ENCODE peak calls at places on chromosomes 13 and 19, in four cellular contexts. One of them, this sample, is unnamed.
A peak's percentile ranks its signal among the peaks of the same experiment; 100 is the strongest.

GRCh38 chr13:30142502-30143211 is 164.7 kb downstream of the KATNAL1 start:
- DNase-seq in WTC11: no peak
- DNase-seq in HepG2: peak; percentile 6
- DNase-seq in H1: no peak
- DNase-seq in this sample: peak; percentile 28

GRCh38 chr13:114130708-114131580 is 1.5 kb downstream of the RASA3 start:
- DNase-seq in HepG2: no peak
- DNase-seq in WTC11: no peak
- DNase-seq in H1: no peak
- DNase-seq in this sample: peak; percentile 78

GRCh38 chr19:18588611-18589379 is at the start of gene REX1BD:
- DNase-seq in H1: peak; percentile 93
- DNase-seq in WTC11: peak; percentile 87
- DNase-seq in HepG2: peak; percentile 78
- DNase-seq in this sample: peak; percentile 88

GRCh38 chr13:97194473-97194872 is 27.7 kb upstream of the MBNL2 start:
- DNase-seq in HepG2: no peak
- DNase-seq in WTC11: no peak
- DNase-seq in H1: no peak
- DNase-seq in this sample: peak; percentile 43

GRCh38 chr13:23411220-23411619 is 22.3 kb downstream of the SACS start:
- DNase-seq in HepG2: no peak
- DNase-seq in WTC11: no peak
- DNase-seq in H1: no peak
- DNase-seq in this sample: no peak

GRCh38 chr13:110546933-110547332 is 14.6 kb downstream of the RAB20 start:
- DNase-seq in H1: no peak
- DNase-seq in WTC11: no peak
- DNase-seq in HepG2: peak; percentile 80
- DNase-seq in this sample: no peak

GRCh38 chr13:73851104-73851503 is 283.1 kb downstream of the KLF12 start:
- DNase-seq in H1: no peak
- DNase-seq in WTC11: no peak
- DNase-seq in HepG2: no peak
- DNase-seq in this sample: no peak

GRCh38 chr13:44045179-44045562 is 165.5 kb downstream of the LACC1 start:
- DNase-seq in H1: no peak
- DNase-seq in WTC11: no peak
- DNase-seq in HepG2: no peak
- DNase-seq in this sample: no peak

GRCh38 chr13:40251343-40252032 is 415.0 kb downstream of the FOXO1 start:
- DNase-seq in HepG2: no peak
- DNase-seq in WTC11: no peak
- DNase-seq in H1: no peak
- DNase-seq in this sample: no peak

GRCh38 chr19:29679598-29680210 is 14.4 kb downstream of the PLEKHF1 start:
- DNase-seq in HepG2: no peak
- DNase-seq in H1: no peak
- DNase-seq in WTC11: no peak
- DNase-seq in this sample: no peak

GRCh38 chr13:25420161-25420560 is 48.4 kb downstream of the ATP8A2 start:
- DNase-seq in HepG2: no peak
- DNase-seq in H1: no peak
- DNase-seq in WTC11: peak; percentile 25
- DNase-seq in this sample: peak; percentile 55

GRCh38 chr13:114100446-114101320 is 31.7 kb downstream of the RASA3 start:
- DNase-seq in HepG2: no peak
- DNase-seq in WTC11: peak; percentile 9
- DNase-seq in H1: no peak
- DNase-seq in this sample: no peak

GRCh38 chr13:114146629-114147028 is 14.2 kb upstream of the RASA3 start:
- DNase-seq in WTC11: peak; percentile 57
- DNase-seq in HepG2: no peak
- DNase-seq in H1: peak; percentile 56
- DNase-seq in this sample: peak; percentile 62

GRCh38 chr13:22926176-22927007 is 254.4 kb upstream of the SGCG start:
- DNase-seq in HepG2: no peak
- DNase-seq in WTC11: peak; percentile 79
- DNase-seq in H1: peak; percentile 80
- DNase-seq in this sample: peak; percentile 82

GRCh38 chr13:33518442-33518841 is 232.9 kb upstream of the STARD13 start:
- DNase-seq in H1: no peak
- DNase-seq in HepG2: no peak
- DNase-seq in WTC11: no peak
- DNase-seq in this sample: no peak

GRCh38 chr13:98792321-98792720 is 39.8 kb upstream of the SLC15A1 start:
- DNase-seq in HepG2: no peak
- DNase-seq in H1: peak; percentile 23
- DNase-seq in WTC11: no peak
- DNase-seq in this sample: no peak

GRCh38 chr13:32019612-32020233 is 11.9 kb upstream of the FRY start:
- DNase-seq in HepG2: peak; percentile 73
- DNase-seq in WTC11: peak; percentile 58
- DNase-seq in H1: no peak
- DNase-seq in this sample: peak; percentile 75

GRCh38 chr13:32969516-32969941 is 46.7 kb upstream of the KL start:
- DNase-seq in WTC11: no peak
- DNase-seq in H1: no peak
- DNase-seq in HepG2: no peak
- DNase-seq in this sample: no peak

GRCh38 chr19:51978882-51979281 is 7.8 kb downstream of the ZNF350 start:
- DNase-seq in H1: no peak
- DNase-seq in WTC11: no peak
- DNase-seq in HepG2: no peak
- DNase-seq in this sample: no peak

GRCh38 chr19:16074488-16075365 is 1.6 kb upstream of the TPM4 start:
- DNase-seq in WTC11: no peak
- DNase-seq in HepG2: no peak
- DNase-seq in H1: peak; percentile 38
- DNase-seq in this sample: no peak

GRCh38 chr13:76887070-76887563 is 912 bp upstream of the KCTD12 start:
- DNase-seq in WTC11: peak; percentile 45
- DNase-seq in HepG2: no peak
- DNase-seq in H1: peak; percentile 57
- DNase-seq in this sample: peak; percentile 46

GRCh38 chr13:32917504-32917903 is 98.7 kb upstream of the KL start:
- DNase-seq in HepG2: no peak
- DNase-seq in H1: no peak
- DNase-seq in WTC11: no peak
- DNase-seq in this sample: no peak

GRCh38 chr19:21765151-21765550 is 2.2 kb downstream of the ZNF100 start:
- DNase-seq in H1: no peak
- DNase-seq in HepG2: no peak
- DNase-seq in WTC11: no peak
- DNase-seq in this sample: no peak

GRCh38 chr19:2385053-2385721 is 25.1 kb downstream of the TMPRSS9 start:
- DNase-seq in WTC11: peak; percentile 84
- DNase-seq in HepG2: peak; percentile 81
- DNase-seq in H1: peak; percentile 82
- DNase-seq in this sample: peak; percentile 91

GRCh38 chr13:90256746-90257145 is 1090.7 kb upstream of the MIR17HG start:
- DNase-seq in H1: no peak
- DNase-seq in HepG2: no peak
- DNase-seq in WTC11: no peak
- DNase-seq in this sample: no peak

GRCh38 chr19:35000647-35001501 is 751 bp downstream of the GRAMD1A start:
- DNase-seq in H1: no peak
- DNase-seq in HepG2: peak; percentile 59
- DNase-seq in WTC11: peak; percentile 43
- DNase-seq in this sample: peak; percentile 69

GRCh38 chr19:53571339-53571738 is 33.4 kb downstream of the ZNF331 start:
- DNase-seq in WTC11: no peak
- DNase-seq in H1: no peak
- DNase-seq in HepG2: no peak
- DNase-seq in this sample: no peak

GRCh38 chr13:99221567-99222239 is 21.0 kb downstream of the UBAC2 start:
- DNase-seq in WTC11: no peak
- DNase-seq in H1: no peak
- DNase-seq in HepG2: no peak
- DNase-seq in this sample: no peak

GRCh38 chr19:3722443-3723109 is 14.4 kb downstream of the TJP3 start:
- DNase-seq in HepG2: no peak
- DNase-seq in H1: peak; percentile 83
- DNase-seq in WTC11: peak; percentile 85
- DNase-seq in this sample: peak; percentile 94

GRCh38 chr19:53365899-53366493 is 491 bp downstream of the ZNF525 start:
- DNase-seq in WTC11: peak; percentile 42
- DNase-seq in HepG2: peak; percentile 24
- DNase-seq in H1: no peak
- DNase-seq in this sample: peak; percentile 68

DNA sequence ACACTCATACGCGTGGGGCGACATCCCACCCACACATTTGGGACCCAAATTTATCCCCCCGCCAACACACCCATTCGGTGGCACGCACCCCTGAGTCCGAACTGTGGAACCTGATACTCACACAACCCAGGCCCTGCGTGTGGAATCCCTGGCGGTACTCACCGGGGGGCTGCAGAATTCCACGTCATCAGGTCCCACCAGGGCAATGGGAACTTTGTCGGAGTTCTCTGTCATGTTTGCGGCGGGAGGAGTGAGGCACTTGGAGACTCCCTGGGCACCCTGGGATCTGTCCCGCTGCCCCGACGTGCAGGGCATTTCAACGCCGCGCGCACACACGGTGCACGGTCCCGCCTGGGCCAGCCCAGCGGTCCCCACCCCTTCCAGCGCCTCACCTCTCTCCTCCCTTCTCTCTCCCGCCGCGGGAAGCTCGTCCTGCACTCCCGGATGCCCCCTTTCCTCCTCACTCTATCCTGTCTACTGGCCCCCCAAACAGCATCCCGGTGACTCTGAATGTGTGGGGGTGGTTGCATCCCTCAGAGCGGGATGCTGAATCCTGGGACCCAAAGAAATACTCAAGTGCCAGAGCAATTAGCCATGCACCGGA is at the start of gene CNMD:
- DNase-seq in WTC11: peak; percentile 44
- DNase-seq in HepG2: no peak
- DNase-seq in H1: peak; percentile 65
- DNase-seq in this sample: peak; percentile 73
- TF ChIP-seq CREB1 in WTC11: no peak
- TF ChIP-seq CREB1 in HepG2: no peak
- TF ChIP-seq CREB1 in H1: peak; percentile 55
- TF ChIP-seq CREB1 in this sample: no peak

GRCh38 chr13:20998649-20999415 is 62.6 kb downstream of the LATS2 start:
- DNase-seq in HepG2: no peak
- DNase-seq in WTC11: no peak
- DNase-seq in H1: no peak
- DNase-seq in this sample: peak; percentile 48

GRCh38 chr13:20995245-20995829 is 66.0 kb downstream of the LATS2 start:
- DNase-seq in WTC11: no peak
- DNase-seq in HepG2: no peak
- DNase-seq in H1: no peak
- DNase-seq in this sample: no peak

GRCh38 chr13:21000647-21001046 is 60.7 kb downstream of the LATS2 start:
- DNase-seq in HepG2: no peak
- DNase-seq in H1: no peak
- DNase-seq in WTC11: no peak
- DNase-seq in this sample: no peak

GRCh38 chr13:20994441-20994821 is 67.0 kb downstream of the LATS2 start:
- DNase-seq in WTC11: no peak
- DNase-seq in HepG2: no peak
- DNase-seq in H1: no peak
- DNase-seq in this sample: no peak

DNA sequence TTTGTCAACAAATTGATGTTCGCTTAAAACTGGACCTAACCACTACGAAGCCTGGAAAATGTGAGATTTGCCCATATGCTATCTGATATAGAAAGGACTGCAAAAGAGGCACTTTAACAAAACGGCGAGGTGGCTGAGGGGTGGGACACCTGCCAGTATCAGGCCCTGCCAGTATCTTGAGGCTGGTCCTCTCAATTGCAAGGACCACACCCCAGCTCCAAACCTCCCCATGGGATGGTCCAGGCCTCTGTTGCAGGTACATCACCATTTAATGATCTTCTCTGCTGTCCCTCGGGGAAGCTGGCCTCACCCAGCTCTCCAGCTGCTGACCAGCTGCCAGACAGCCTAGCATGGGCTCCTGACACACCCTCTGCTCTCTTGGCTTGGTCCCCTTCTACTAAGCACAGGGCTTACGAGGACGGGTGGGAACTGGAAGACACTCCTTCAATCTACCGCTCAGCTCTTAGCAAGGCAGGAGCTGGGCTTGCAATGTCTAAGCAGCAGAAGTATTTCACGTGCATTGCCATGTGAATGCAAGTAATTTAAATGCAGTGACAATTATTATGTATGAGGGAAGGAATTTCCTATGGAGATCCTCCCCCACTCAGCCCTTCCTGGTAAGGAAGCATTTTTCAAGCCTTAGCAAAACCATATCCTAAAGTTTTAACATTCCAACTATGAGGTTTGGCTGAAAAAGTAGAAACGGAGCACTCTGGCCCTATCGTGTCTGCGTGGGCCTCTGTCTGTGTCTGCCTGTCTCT is 63.9 kb downstream of the LATS2 start:
- DNase-seq in WTC11: no peak
- DNase-seq in H1: no peak
- DNase-seq in HepG2: no peak
- DNase-seq in this sample: peak; percentile 75
- TF ChIP-seq CREB1 in WTC11: no peak
- TF ChIP-seq CREB1 in H1: no peak
- TF ChIP-seq CREB1 in HepG2: no peak
- TF ChIP-seq CREB1 in this sample: no peak

GRCh38 chr19:58009666-58010301 is 7.2 kb upstream of the ZNF606 start:
- DNase-seq in HepG2: no peak
- DNase-seq in WTC11: peak; percentile 95
- DNase-seq in H1: no peak
- DNase-seq in this sample: peak; percentile 90
- TF ChIP-seq CREB1 in HepG2: no peak
- TF ChIP-seq CREB1 in WTC11: peak; percentile 85
- TF ChIP-seq CREB1 in H1: no peak
- TF ChIP-seq CREB1 in this sample: peak; percentile 90

DNA sequence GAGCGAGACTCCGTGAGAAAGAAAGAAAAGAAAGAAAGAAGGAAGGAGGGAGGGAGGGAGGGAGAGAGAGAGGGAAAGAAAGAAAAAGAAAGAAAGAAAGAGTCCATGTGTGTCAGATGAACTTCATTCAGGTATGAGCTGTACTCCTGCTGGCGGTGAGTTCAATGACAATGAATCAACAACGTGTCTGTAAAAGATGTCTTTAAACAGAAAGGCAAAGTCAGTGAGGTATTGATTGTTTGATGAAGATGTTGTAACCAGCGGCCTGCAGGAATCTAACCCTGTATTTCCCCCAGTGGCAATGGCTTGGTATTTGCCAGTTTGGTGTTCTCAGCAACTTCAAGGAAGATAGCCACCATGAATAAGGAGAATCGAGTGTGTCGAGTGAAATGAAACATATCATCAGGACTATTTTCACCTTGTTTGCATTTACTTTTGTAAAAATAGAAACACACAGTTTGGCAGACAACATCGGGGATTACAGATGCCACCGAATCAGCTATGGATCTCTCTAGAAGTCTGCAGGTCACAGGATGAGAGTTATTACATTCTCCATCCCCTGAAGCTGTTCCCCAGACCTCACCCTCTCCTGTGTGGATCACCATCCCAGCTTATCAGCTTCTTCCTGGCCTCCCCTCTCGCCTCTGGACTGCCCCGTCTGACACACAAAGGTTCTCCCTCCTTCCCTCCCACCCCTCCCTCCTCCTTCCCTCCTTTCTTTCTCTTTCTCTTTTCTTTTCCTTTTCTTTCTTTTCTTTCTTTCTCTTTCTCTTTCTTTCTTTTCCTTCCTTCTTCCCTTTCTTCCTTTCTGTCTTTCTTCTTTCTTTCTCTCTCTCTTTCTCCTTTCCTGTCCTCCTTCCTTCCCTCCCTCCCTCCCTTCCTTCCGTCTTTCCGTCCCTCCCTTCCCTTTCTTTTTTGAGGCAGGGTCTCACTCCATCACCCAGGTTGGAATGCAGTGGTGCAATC is 8.2 kb upstream of the SBK3 start:
- DNase-seq in WTC11: no peak
- DNase-seq in HepG2: peak; percentile 80
- DNase-seq in H1: no peak
- DNase-seq in this sample: no peak
- TF ChIP-seq CREB1 in WTC11: no peak
- TF ChIP-seq CREB1 in HepG2: peak; percentile 40
- TF ChIP-seq CREB1 in H1: no peak
- TF ChIP-seq CREB1 in this sample: no peak